ENCODE peak calls at places on chromosomes 7 and 10, in four cellular contexts. F is H7, G is mesothelial cell of epicardium, J is lower lobe of right lung. M is an unnamed sample.

GRCh38 chr7:69687739-69688431 is 89.6 kb downstream of the AUTS2 start:
- DNase-seq in J (no peak), G (no peak), F (no peak), M (no peak)

GRCh38 chr10:122140941-122141623 is 130.0 kb upstream of the BTBD16 start:
- DNase-seq in J (peak), G (no peak), F (no peak), M (peak)

GRCh38 chr7:47460251-47460989 is 121.5 kb downstream of the TNS3 start:
- DNase-seq in J (no peak), F (no peak), G (no peak), M (no peak)

GRCh38 chr10:89494615-89495014 is 40.8 kb downstream of the SLC16A12 start:
- DNase-seq in J (no peak), F (no peak), G (no peak), M (no peak)

GRCh38 chr7:150759479-150759878 is 22.3 kb downstream of the GIMAP5 start:
- DNase-seq in F (no peak), G (no peak), J (no peak), M (no peak)

GRCh38 chr7:84232653-84233052 is 38.1 kb upstream of the SEMA3A start:
- DNase-seq in G (no peak), F (no peak), J (no peak), M (no peak)

GRCh38 chr7:20913853-20914252 is 127.2 kb upstream of the SP8 start:
- DNase-seq in F (no peak), G (no peak), J (no peak), M (no peak)

GRCh38 chr10:129233351-129234148 is 233.5 kb upstream of the MGMT start:
- DNase-seq in G (no peak), J (no peak), F (no peak), M (no peak)

GRCh38 chr7:84178013-84178412 is 16.6 kb downstream of the SEMA3A start:
- DNase-seq in G (no peak), J (no peak), F (no peak), M (no peak)

GRCh38 chr10:63375006-63375405 is 90.8 kb downstream of the JMJD1C start:
- DNase-seq in J (no peak), G (no peak), F (no peak), M (no peak)

GRCh38 chr10:72353028-72353962 is 1.4 kb downstream of the DNAJB12 start:
- DNase-seq in F (peak), J (no peak), G (no peak), M (no peak)

GRCh38 chr7:12398186-12398585 is 5.5 kb downstream of the VWDE start:
- DNase-seq in F (no peak), G (no peak), J (no peak), M (no peak)

GRCh38 chr10:23693398-23693797 is 254.5 kb downstream of the OTUD1 start:
- DNase-seq in F (peak), J (peak), G (peak), M (peak)

GRCh38 chr10:71933651-71934050 is 30.5 kb upstream of the CHST3 start:
- DNase-seq in J (no peak), G (no peak), F (no peak), M (no peak)

GRCh38 chr7:93178213-93178612 is 30.0 kb upstream of the SAMD9L start:
- DNase-seq in J (no peak), F (no peak), G (no peak), M (no peak)

GRCh38 chr7:156722427-156722826 is 81.9 kb downstream of the RNF32 start:
- DNase-seq in J (no peak), F (no peak), G (no peak), M (no peak)

GRCh38 chr10:53786236-53786635 is 1013.7 kb upstream of the MBL2 start:
- DNase-seq in G (no peak), J (no peak), F (peak), M (peak)

GRCh38 chr7:137545059-137545730 is 201.7 kb upstream of the PTN start:
- DNase-seq in J (no peak), G (no peak), F (no peak), M (no peak)

GRCh38 chr7:140016540-140016939 is 46.2 kb downstream of the PARP12 start:
- DNase-seq in G (no peak), F (no peak), J (no peak), M (no peak)

GRCh38 chr10:97701438-97702064 is 12.0 kb upstream of the MARVELD1 start:
- DNase-seq in J (no peak), G (no peak), F (peak), M (peak)

GRCh38 chr10:58266826-58267712 is 625 bp downstream of the IPMK start:
- DNase-seq in F (peak), J (peak), G (peak), M (peak)

GRCh38 chr10:35355971-35356724 is 19.8 kb downstream of the CCNY start:
- DNase-seq in J (no peak), G (no peak), F (no peak), M (no peak)

GRCh38 chr7:31192996-31193395 is 140.9 kb downstream of the ADCYAP1R1 start:
- DNase-seq in G (peak), J (peak), F (peak), M (peak)

GRCh38 chr7:120951309-120951706 is 731 bp downstream of the ING3 start:
- DNase-seq in J (no peak), G (no peak), F (no peak), M (no peak)

GRCh38 chr7:108420482-108420908 is 35.7 kb downstream of the NRCAM start:
- DNase-seq in F (no peak), J (no peak), G (no peak), M (no peak)

GRCh38 chr10:82245157-82245556 is 370.2 kb downstream of the NRG3 start:
- DNase-seq in G (no peak), F (no peak), J (no peak), M (no peak)